ENCODE peak calls at places on chromosomes 11 and 22, in five cellular contexts. R is RCC 7860; Z is stimulated activated CD4-positive, alpha-beta T cell treated with anti-CD3 and anti-CD28 coated beads, Interleukin-2, amount 100 ng/mL, for 24 hours; M is amniotic stem cell; Y is fibroblast of mammary gland. D is an unnamed sample.

GRCh38 chr11:63132985-63133775 is 10.8 kb downstream of the SLC22A24 start:
- DNase-seq in R (no peak), Z (no peak), M (no peak), Y (no peak), D (no peak)

GRCh38 chr22:39175127-39176066 is 22.9 kb upstream of the CBX7 start:
- DNase-seq in R (peak), Z (no peak), M (no peak), Y (no peak), D (no peak)

GRCh38 chr11:71064702-71065515 is 187.5 kb downstream of the SHANK2 start:
- DNase-seq in R (no peak), Z (no peak), M (no peak), Y (no peak), D (no peak)

GRCh38 chr11:86991341-86991740 is 36.1 kb upstream of the FZD4 start:
- DNase-seq in R (no peak), Z (no peak), M (no peak), Y (no peak), D (no peak)

GRCh38 chr22:44618400-44618799 is 83.6 kb upstream of the PRR5 start:
- DNase-seq in R (no peak), Z (no peak), M (no peak), Y (no peak), D (no peak)

GRCh38 chr11:104967493-104968364 is 645 bp downstream of the CASP4 start:
- DNase-seq in R (no peak), Z (no peak), M (no peak), Y (peak), D (no peak)

GRCh38 chr11:47236482-47236881 is 12.1 kb downstream of the ACP2 start:
- DNase-seq in R (no peak), Z (no peak), M (no peak), Y (peak), D (peak)

GRCh38 chr22:40729284-40729683 is 50.0 kb downstream of the MCHR1 start:
- DNase-seq in R (no peak), Z (no peak), M (no peak), Y (no peak), D (no peak)

GRCh38 chr11:85718991-85719807 is 33.2 kb upstream of the CCDC89 start:
- DNase-seq in R (peak), Z (no peak), M (peak), Y (peak), D (peak)

GRCh38 chr22:26983311-26983710 is 325.9 kb downstream of the MIAT start:
- DNase-seq in R (peak), Z (no peak), M (no peak), Y (no peak), D (no peak)

GRCh38 chr11:720642-721346 is 14.8 kb downstream of the EPS8L2 start:
- DNase-seq in R (peak), Z (peak), M (no peak), Y (no peak), D (no peak)

GRCh38 chr11:3165152-3165705 is at the start of gene OSBPL5:
- DNase-seq in R (peak), Z (peak), M (peak), Y (peak), D (peak)

GRCh38 chr11:91653091-91653754 is 571.4 kb upstream of the FAT3 start:
- DNase-seq in R (no peak), Z (no peak), M (no peak), Y (no peak), D (no peak)

GRCh38 chr22:38177926-38178604 is 3.6 kb downstream of the PLA2G6 start:
- DNase-seq in R (peak), Z (no peak), M (peak), Y (peak), D (peak)

GRCh38 chr11:13940611-13941256 is 21.8 kb upstream of the SPON1 start:
- DNase-seq in R (no peak), Z (no peak), M (no peak), Y (no peak), D (no peak)

GRCh38 chr11:92827132-92827531 is 142.3 kb upstream of the MTNR1B start:
- DNase-seq in R (no peak), Z (no peak), M (no peak), Y (no peak), D (peak)

GRCh38 chr22:40190501-40190900 is 12.8 kb downstream of the TNRC6B start:
- DNase-seq in R (no peak), Z (no peak), M (no peak), Y (no peak), D (no peak)

GRCh38 chr11:77039491-77040400 is 5.5 kb downstream of the B3GNT6 start:
- DNase-seq in R (no peak), Z (no peak), M (no peak), Y (peak), D (peak)

GRCh38 chr22:37243402-37244113 is 511 bp downstream of the RAC2 start:
- DNase-seq in R (no peak), Z (no peak), M (no peak), Y (no peak), D (no peak)

GRCh38 chr11:58513747-58514367 is 6.0 kb upstream of the OR5B21 start:
- DNase-seq in R (peak), Z (no peak), M (peak), Y (peak), D (peak)

GRCh38 chr11:85815186-85815911 is 4.4 kb upstream of the SYTL2 start:
- DNase-seq in R (peak), Z (no peak), M (peak), Y (peak), D (peak)

GRCh38 chr11:76339217-76339616 is 41.7 kb downstream of the THAP12 start:
- DNase-seq in R (no peak), Z (no peak), M (no peak), Y (peak), D (no peak)

D was measured in astrocyte.